ENCODE peak calls at places on chromosomes 6 and 20, in four cellular contexts. One of them, this sample, is unnamed.

GRCh38 chr6:136501081-136501480 is 49.1 kb downstream of the MAP7 start:
- DNase-seq in PC-3: no peak
- DNase-seq in IMR-90: no peak
- DNase-seq in SK-N-MC: no peak
- DNase-seq in this sample: no peak

GRCh38 chr20:59830107-59831023 is 103.1 kb downstream of the SYCP2 start:
- DNase-seq in PC-3: peak; percentile 77
- DNase-seq in IMR-90: no peak
- DNase-seq in SK-N-MC: no peak
- DNase-seq in this sample: no peak

GRCh38 chr20:4875578-4876067 is 125.7 kb downstream of the SLC23A2 start:
- DNase-seq in PC-3: no peak
- DNase-seq in IMR-90: no peak
- DNase-seq in SK-N-MC: no peak
- DNase-seq in this sample: no peak

GRCh38 chr6:130893277-130893676 is 66.1 kb downstream of the SMLR1 start:
- DNase-seq in PC-3: no peak
- DNase-seq in IMR-90: no peak
- DNase-seq in SK-N-MC: no peak
- DNase-seq in this sample: no peak

GRCh38 chr20:49276895-49277785 is 717 bp downstream of the ZNFX1 start:
- DNase-seq in PC-3: peak; percentile 22
- DNase-seq in IMR-90: no peak
- DNase-seq in SK-N-MC: no peak
- DNase-seq in this sample: no peak

GRCh38 chr6:125940691-125941090 is 15.9 kb upstream of the HINT3 start:
- DNase-seq in PC-3: peak; percentile 60
- DNase-seq in IMR-90: peak; percentile 32
- DNase-seq in SK-N-MC: peak; percentile 96
- DNase-seq in this sample: no peak

GRCh38 chr6:148928811-148929210 is 182.0 kb downstream of the UST start:
- DNase-seq in PC-3: no peak
- DNase-seq in IMR-90: no peak
- DNase-seq in SK-N-MC: no peak
- DNase-seq in this sample: no peak

GRCh38 chr6:25939593-25939992 is 9.1 kb upstream of the SLC17A2 start:
- DNase-seq in PC-3: no peak
- DNase-seq in IMR-90: no peak
- DNase-seq in SK-N-MC: no peak
- DNase-seq in this sample: no peak

GRCh38 chr6:115830895-115831294 is 229.8 kb downstream of the FRK start:
- DNase-seq in PC-3: peak; percentile 27
- DNase-seq in IMR-90: no peak
- DNase-seq in SK-N-MC: no peak
- DNase-seq in this sample: no peak

GRCh38 chr6:35518566-35519312 is 6.0 kb upstream of the TULP1 start:
- DNase-seq in PC-3: no peak
- DNase-seq in IMR-90: no peak
- DNase-seq in SK-N-MC: no peak
- DNase-seq in this sample: no peak

GRCh38 chr20:47274449-47275108 is 81.9 kb downstream of the ZMYND8 start:
- DNase-seq in PC-3: peak; percentile 95
- DNase-seq in IMR-90: peak; percentile 97
- DNase-seq in SK-N-MC: no peak
- DNase-seq in this sample: no peak
- H3K36me3 ChIP-seq in PC-3: peaks cover 10% of the 10 kb centered on the region
- H3K36me3 ChIP-seq in IMR-90: peaks cover 14% of the 10 kb centered on the region
- H3K36me3 ChIP-seq in SK-N-MC: peaks cover 18% of the 10 kb centered on the region
- H3K36me3 ChIP-seq in this sample: no peaks in the 10 kb centered on the region

GRCh38 chr20:34322267-34323105 is 19.3 kb upstream of the AHCY start:
- DNase-seq in PC-3: no peak
- DNase-seq in IMR-90: no peak
- DNase-seq in SK-N-MC: no peak
- DNase-seq in this sample: no peak

GRCh38 chr20:34315236-34315635 is 12.1 kb upstream of the AHCY start:
- DNase-seq in PC-3: no peak
- DNase-seq in IMR-90: no peak
- DNase-seq in SK-N-MC: no peak
- DNase-seq in this sample: no peak

GRCh38 chr20:34320861-34321260 is 17.7 kb upstream of the AHCY start:
- DNase-seq in PC-3: no peak
- DNase-seq in IMR-90: no peak
- DNase-seq in SK-N-MC: no peak
- DNase-seq in this sample: no peak

GRCh38 chr20:34316191-34316814 is 13.1 kb upstream of the AHCY start:
- DNase-seq in PC-3: peak; percentile 78
- DNase-seq in IMR-90: peak; percentile 33
- DNase-seq in SK-N-MC: no peak
- DNase-seq in this sample: no peak

DNA sequence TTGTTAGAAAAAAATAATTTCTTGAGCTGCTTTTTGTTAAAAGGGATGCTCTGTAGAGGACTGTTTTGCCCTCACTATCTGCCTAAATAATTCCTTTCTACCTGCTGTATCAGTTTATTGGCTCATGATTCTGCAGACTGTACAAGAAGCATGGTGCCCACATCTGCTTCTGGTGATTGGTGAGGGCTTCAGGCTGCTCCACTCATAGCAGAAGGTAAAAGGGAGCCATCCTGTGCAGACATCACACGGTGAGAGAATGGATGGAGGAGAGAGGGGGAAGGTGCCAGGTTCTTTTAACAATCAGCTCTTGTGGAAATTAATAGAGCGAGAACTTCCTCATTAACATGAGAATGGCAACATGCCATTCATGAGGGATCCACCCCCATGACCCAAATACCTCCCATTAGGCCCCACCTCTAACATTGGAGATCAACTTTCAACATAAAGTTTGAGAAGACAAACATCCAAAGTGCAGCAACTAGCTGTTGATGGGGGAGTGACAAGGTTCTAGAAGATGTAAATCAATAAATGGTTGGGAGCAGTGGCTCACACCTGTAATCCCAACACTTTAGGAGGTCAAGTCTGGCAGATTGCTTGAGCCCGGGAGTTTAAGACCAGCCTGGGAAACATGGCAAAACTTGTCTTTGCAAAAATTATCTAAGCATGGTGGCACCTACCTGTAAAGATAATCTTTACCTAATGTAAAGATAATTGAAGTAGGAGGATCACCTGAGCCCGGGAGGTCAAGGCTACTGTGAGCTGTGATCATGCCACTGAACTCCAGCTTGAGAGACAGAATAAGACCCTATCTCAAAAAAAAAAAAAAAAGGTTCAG is 15.7 kb upstream of the AHCY start:
- DNase-seq in PC-3: no peak
- DNase-seq in IMR-90: no peak
- DNase-seq in SK-N-MC: no peak
- DNase-seq in this sample: no peak
- H3K27ac ChIP-seq in PC-3: no peak overlapping the region
- H3K27ac ChIP-seq in IMR-90: no peak overlapping the region
- H3K27ac ChIP-seq in SK-N-MC: no peak overlapping the region
- H3K27ac ChIP-seq in this sample: no peak overlapping the region

GRCh38 chr20:46699651-46700359 is 9.6 kb upstream of the SLC2A10 start:
- DNase-seq in PC-3: peak; percentile 72
- DNase-seq in IMR-90: peak; percentile 52
- DNase-seq in SK-N-MC: no peak
- DNase-seq in this sample: no peak

GRCh38 chr20:46696791-46697279 is 7.6 kb upstream of the TP53RK start:
- DNase-seq in PC-3: no peak
- DNase-seq in IMR-90: no peak
- DNase-seq in SK-N-MC: no peak
- DNase-seq in this sample: no peak

GRCh38 chr20:46700481-46700880 is 9.0 kb upstream of the SLC2A10 start:
- DNase-seq in PC-3: no peak
- DNase-seq in IMR-90: no peak
- DNase-seq in SK-N-MC: no peak
- DNase-seq in this sample: no peak

GRCh38 chr20:46701057-46701456 is 8.4 kb upstream of the SLC2A10 start:
- DNase-seq in PC-3: no peak
- DNase-seq in IMR-90: no peak
- DNase-seq in SK-N-MC: no peak
- DNase-seq in this sample: no peak

DNA sequence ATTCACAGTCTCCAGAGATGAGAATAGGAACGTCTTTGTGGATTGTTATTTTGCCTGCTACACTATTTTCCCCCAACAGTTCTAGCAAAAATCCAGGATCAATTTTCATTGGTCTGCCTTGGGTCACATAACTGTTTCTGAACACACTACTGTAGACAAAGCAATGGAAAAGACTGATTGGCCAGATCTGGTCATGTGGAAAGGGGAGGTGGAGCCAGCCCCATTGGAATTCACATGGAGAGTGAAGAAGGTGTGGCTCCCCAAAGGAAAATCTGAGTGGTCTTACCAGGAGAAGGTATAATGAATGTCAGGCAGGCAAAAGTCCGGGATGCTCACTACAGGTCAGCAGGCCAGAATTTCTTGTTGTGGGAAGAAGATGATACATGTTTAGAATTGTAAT is 9.5 kb upstream of the TP53RK start:
- DNase-seq in PC-3: peak; percentile 22
- DNase-seq in IMR-90: no peak
- DNase-seq in SK-N-MC: no peak
- DNase-seq in this sample: no peak
- H3K36me3 ChIP-seq in PC-3: no peaks in the 10 kb centered on the region
- H3K36me3 ChIP-seq in IMR-90: no peaks in the 10 kb centered on the region
- H3K36me3 ChIP-seq in SK-N-MC: no peaks in the 10 kb centered on the region
- H3K36me3 ChIP-seq in this sample: no peaks in the 10 kb centered on the region

DNA sequence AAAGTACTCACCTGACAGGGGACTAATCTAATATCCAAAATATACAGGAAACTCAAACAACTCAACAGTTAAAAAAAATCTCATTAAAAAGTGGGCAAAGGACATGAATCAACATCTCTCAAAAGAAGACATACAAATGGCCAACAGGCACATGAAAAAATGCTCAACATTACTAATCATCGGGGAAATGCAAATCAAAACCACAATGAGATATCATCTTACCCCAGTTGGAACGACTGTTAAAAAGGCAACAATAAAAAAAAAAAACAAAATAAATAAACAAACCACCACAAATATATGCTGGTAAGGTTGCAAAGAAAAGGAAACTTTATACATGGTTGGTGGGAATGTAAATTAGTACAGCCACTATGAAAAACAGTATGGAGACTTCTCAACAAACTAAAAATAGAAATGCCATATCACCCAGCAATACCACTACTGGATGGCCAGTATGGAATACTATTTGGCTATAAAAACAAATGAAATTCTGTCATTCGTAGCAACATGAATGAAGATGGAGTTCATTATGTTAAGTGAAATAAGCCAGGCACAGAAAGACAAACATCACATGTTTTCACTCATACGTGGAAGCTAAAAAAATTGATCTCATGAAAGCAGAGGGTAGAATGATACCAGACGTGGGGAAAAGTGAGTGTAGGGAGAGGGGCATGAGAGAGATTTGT is 6.6 kb downstream of the SIRPB2 start:
- DNase-seq in PC-3: peak; percentile 87
- DNase-seq in IMR-90: no peak
- DNase-seq in SK-N-MC: no peak
- DNase-seq in this sample: no peak
- H3K27ac ChIP-seq in PC-3: peak overlapping the region; percentile 39
- H3K27ac ChIP-seq in IMR-90: no peak overlapping the region
- H3K27ac ChIP-seq in SK-N-MC: no peak overlapping the region
- H3K27ac ChIP-seq in this sample: no peak overlapping the region

GRCh38 chr6:56478202-56478601 is 164.5 kb downstream of the DST start:
- DNase-seq in PC-3: no peak
- DNase-seq in IMR-90: no peak
- DNase-seq in SK-N-MC: no peak
- DNase-seq in this sample: no peak
- H3K36me3 ChIP-seq in PC-3: peaks cover 37% of the 10 kb centered on the region
- H3K36me3 ChIP-seq in IMR-90: peaks cover 59% of the 10 kb centered on the region
- H3K36me3 ChIP-seq in SK-N-MC: peaks cover 15% of the 10 kb centered on the region
- H3K36me3 ChIP-seq in this sample: peaks cover 85% of the 10 kb centered on the region

DNA sequence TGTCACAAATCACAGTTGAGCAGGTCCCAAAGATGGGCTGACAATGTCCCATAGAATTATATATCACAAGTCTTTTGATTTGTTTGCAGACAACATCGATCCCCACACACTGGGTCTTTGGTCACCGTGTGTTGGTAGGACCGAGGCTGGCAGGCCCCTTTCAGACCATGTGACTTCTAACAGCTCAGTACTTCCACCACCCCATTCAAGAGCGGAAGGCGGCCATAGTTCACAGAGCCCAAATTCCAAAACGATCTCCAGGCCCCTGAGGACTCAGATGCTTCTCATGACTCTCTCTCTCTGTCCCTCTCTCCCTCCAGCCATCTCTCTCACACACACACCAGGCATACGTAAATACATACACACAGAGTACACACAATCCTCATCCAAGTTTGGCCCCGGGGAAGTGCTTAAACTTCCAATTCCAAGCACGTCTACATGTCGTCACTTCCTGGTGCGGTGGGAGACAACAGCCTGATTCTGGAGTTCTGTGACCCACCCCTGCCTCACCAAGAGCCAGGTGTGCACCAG is 155.9 kb upstream of the INSM1 start:
- DNase-seq in PC-3: no peak
- DNase-seq in IMR-90: no peak
- DNase-seq in SK-N-MC: no peak
- DNase-seq in this sample: no peak
- H3K27ac ChIP-seq in PC-3: no peak overlapping the region
- H3K27ac ChIP-seq in IMR-90: no peak overlapping the region
- H3K27ac ChIP-seq in SK-N-MC: no peak overlapping the region
- H3K27ac ChIP-seq in this sample: no peak overlapping the region

DNA sequence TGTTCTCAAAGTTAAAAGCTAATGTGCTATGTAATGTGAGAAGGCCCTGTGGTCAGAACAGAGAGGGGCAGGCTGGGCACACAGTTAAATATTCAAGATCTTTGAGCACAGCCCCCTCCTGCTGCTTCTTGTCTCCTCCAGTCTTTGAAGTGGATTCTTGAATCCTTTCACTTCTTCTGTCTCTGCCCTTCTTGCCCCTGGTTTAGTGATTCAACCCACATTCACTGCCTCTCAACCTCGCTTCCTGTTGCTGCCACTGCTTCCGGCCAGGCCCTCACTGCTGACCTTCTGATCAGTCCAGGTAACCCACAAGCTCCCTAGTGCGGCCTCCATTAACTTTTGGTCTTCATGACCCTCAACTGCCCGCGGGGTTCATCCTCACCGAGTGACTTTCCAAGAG is 417.3 kb upstream of the NOX3 start:
- DNase-seq in PC-3: no peak
- DNase-seq in IMR-90: no peak
- DNase-seq in SK-N-MC: no peak
- DNase-seq in this sample: no peak
- H3K36me3 ChIP-seq in PC-3: no peaks in the 10 kb centered on the region
- H3K36me3 ChIP-seq in IMR-90: no peaks in the 10 kb centered on the region
- H3K36me3 ChIP-seq in SK-N-MC: no peaks in the 10 kb centered on the region
- H3K36me3 ChIP-seq in this sample: no peaks in the 10 kb centered on the region

GRCh38 chr20:62876826-62877728 is 15.5 kb upstream of the TCFL5 start:
- DNase-seq in PC-3: no peak
- DNase-seq in IMR-90: no peak
- DNase-seq in SK-N-MC: no peak
- DNase-seq in this sample: no peak

GRCh38 chr20:62876441-62876825 is 14.8 kb upstream of the TCFL5 start:
- DNase-seq in PC-3: no peak
- DNase-seq in IMR-90: no peak
- DNase-seq in SK-N-MC: no peak
- DNase-seq in this sample: no peak

GRCh38 chr20:62873280-62873679 is 11.7 kb upstream of the TCFL5 start:
- DNase-seq in PC-3: no peak
- DNase-seq in IMR-90: no peak
- DNase-seq in SK-N-MC: no peak
- DNase-seq in this sample: no peak

GRCh38 chr20:62874745-62875344 is 13.2 kb upstream of the TCFL5 start:
- DNase-seq in PC-3: no peak
- DNase-seq in IMR-90: no peak
- DNase-seq in SK-N-MC: no peak
- DNase-seq in this sample: no peak

GRCh38 chr20:62875419-62876355 is 14.1 kb upstream of the TCFL5 start:
- DNase-seq in PC-3: peak; percentile 87
- DNase-seq in IMR-90: peak; percentile 83
- DNase-seq in SK-N-MC: no peak
- DNase-seq in this sample: peak; percentile 91
- H3K27ac ChIP-seq in PC-3: peak overlapping the region; percentile 23
- H3K27ac ChIP-seq in IMR-90: peak overlapping the region; percentile 32
- H3K27ac ChIP-seq in SK-N-MC: peak overlapping the region; percentile 72
- H3K27ac ChIP-seq in this sample: peak overlapping the region; percentile 87

This sample was measured in ascending aorta.